ENCODE peak calls at places on chromosomes 7 and 10, in ten cellular contexts. Z is suprapubic skin; K is SK-N-SH; T is aorta; I is CD4-positive, CD25-positive, alpha-beta regulatory T cell; H is fibroblast of lung; V is vagina; P is cardiac muscle cell; Q is transverse colon; C is CD4-positive, alpha-beta memory T cell. N is an unnamed sample.

GRCh38 chr7:24477807-24478655 is 95.2 kb upstream of the PALS2 start:
- DNase-seq in Z (no peak), K (no peak), T (peak; percentile 54), I (no peak), H (peak; percentile 89), V (no peak), P (peak; percentile 75), Q (no peak), C (no peak), N (no peak)

GRCh38 chr7:142603870-142604448 is 145.3 kb upstream of the PRSS1 start:
- DNase-seq in Z (no peak), K (peak; percentile 81), T (no peak), I (peak; percentile 76), H (peak; percentile 52), V (no peak), P (peak; percentile 81), Q (peak; percentile 37), C (peak; percentile 50), N (peak; percentile 64)

GRCh38 chr10:79387974-79388850 is 40.9 kb downstream of the PPIF start:
- DNase-seq in Z (no peak), K (peak; percentile 27), T (no peak), I (no peak), H (no peak), V (peak; percentile 84), P (no peak), Q (peak; percentile 5), C (no peak), N (no peak)

GRCh38 chr10:122341141-122341810 is 33.2 kb upstream of the PLEKHA1 start:
- DNase-seq in Z (no peak), K (no peak), T (no peak), I (no peak), H (peak; percentile 89), V (peak; percentile 83), P (peak; percentile 48), Q (no peak), C (no peak), N (no peak)

GRCh38 chr7:155553871-155554270 is 7.5 kb upstream of the CNPY1 start:
- DNase-seq in Z (no peak), K (no peak), T (peak; percentile 20), I (no peak), H (no peak), V (no peak), P (no peak), Q (no peak), C (no peak), N (no peak)

GRCh38 chr10:124134251-124134650 is 40.9 kb upstream of the CHST15 start:
- DNase-seq in Z (no peak), K (no peak), T (no peak), I (no peak), H (no peak), V (no peak), P (no peak), Q (no peak), C (no peak), N (no peak)

GRCh38 chr7:63998549-63998948 is at the start of gene ZNF722:
- DNase-seq in Z (no peak), K (peak; percentile 34), T (no peak), I (no peak), H (no peak), V (no peak), P (no peak), Q (no peak), C (no peak), N (no peak)

GRCh38 chr10:36271631-36272340 is 629.7 kb upstream of the FZD8 start:
- DNase-seq in Z (no peak), K (no peak), T (no peak), I (no peak), H (no peak), V (no peak), P (no peak), Q (no peak), C (no peak), N (no peak)

GRCh38 chr10:97827778-97828291 is 21.8 kb upstream of the GOLGA7B start:
- DNase-seq in Z (no peak), K (peak; percentile 67), T (peak; percentile 53), I (no peak), H (peak; percentile 2), V (no peak), P (no peak), Q (no peak), C (no peak), N (no peak)

GRCh38 chr7:156475179-156475578 is 165.4 kb upstream of the RNF32 start:
- DNase-seq in Z (no peak), K (no peak), T (no peak), I (no peak), H (peak; percentile 21), V (no peak), P (no peak), Q (no peak), C (no peak), N (no peak)

GRCh38 chr10:536935-537334 is 152.5 kb downstream of the DIP2C start:
- DNase-seq in Z (no peak), K (no peak), T (no peak), I (no peak), H (no peak), V (no peak), P (no peak), Q (no peak), C (no peak), N (no peak)

GRCh38 chr10:109663122-109663521 is 260.2 kb downstream of the XPNPEP1 start:
- DNase-seq in Z (no peak), K (no peak), T (no peak), I (no peak), H (no peak), V (no peak), P (no peak), Q (no peak), C (no peak), N (no peak)

GRCh38 chr10:7881119-7881518 is 62.8 kb downstream of the TAF3 start:
- DNase-seq in Z (no peak), K (no peak), T (no peak), I (no peak), H (no peak), V (no peak), P (no peak), Q (no peak), C (no peak), N (no peak)

GRCh38 chr10:133306097-133306476 is 2.6 kb downstream of the TUBGCP2 start:
- DNase-seq in Z (no peak), K (no peak), T (no peak), I (no peak), H (no peak), V (no peak), P (no peak), Q (no peak), C (no peak), N (no peak)

GRCh38 chr7:128752251-128752650 is 13.1 kb downstream of the CALU start:
- DNase-seq in Z (no peak), K (no peak), T (no peak), I (no peak), H (no peak), V (no peak), P (no peak), Q (no peak), C (no peak), N (no peak)
- H3K4me1 ChIP-seq in Z (peaks cover 7% of the 10 kb centered on the region), K (peaks cover 34% of the 10 kb centered on the region), T (peaks cover 5% of the 10 kb centered on the region), I (no peaks in the 10 kb centered on the region), H (peaks cover 10% of the 10 kb centered on the region), V (peaks cover 20% of the 10 kb centered on the region), P (peaks cover 16% of the 10 kb centered on the region), Q (peaks cover 8% of the 10 kb centered on the region), C (no peaks in the 10 kb centered on the region), N (no peaks in the 10 kb centered on the region)

GRCh38 chr10:32171213-32171612 is 115.0 kb upstream of the KIF5B start:
- DNase-seq in Z (no peak), K (no peak), T (no peak), I (no peak), H (no peak), V (no peak), P (no peak), Q (peak; percentile 77), C (no peak), N (no peak)

GRCh38 chr10:32166365-32166764 is 110.1 kb upstream of the KIF5B start:
- DNase-seq in Z (no peak), K (no peak), T (no peak), I (no peak), H (no peak), V (no peak), P (no peak), Q (no peak), C (no peak), N (no peak)

GRCh38 chr10:32174349-32174893 is 118.2 kb upstream of the KIF5B start:
- DNase-seq in Z (no peak), K (no peak), T (no peak), I (no peak), H (no peak), V (no peak), P (no peak), Q (no peak), C (no peak), N (no peak)

GRCh38 chr10:32167450-32167849 is 111.2 kb upstream of the KIF5B start:
- DNase-seq in Z (no peak), K (no peak), T (no peak), I (no peak), H (no peak), V (no peak), P (no peak), Q (no peak), C (no peak), N (no peak)

GRCh38 chr10:32169556-32169955 is 113.3 kb upstream of the KIF5B start:
- DNase-seq in Z (no peak), K (no peak), T (no peak), I (no peak), H (no peak), V (no peak), P (peak; percentile 29), Q (no peak), C (no peak), N (no peak)
- H3K27ac ChIP-seq in Z (no peak overlapping the region), K (no peak overlapping the region), T (no peak overlapping the region), I (no peak overlapping the region), H (no peak overlapping the region), V (no peak overlapping the region), P (no peak overlapping the region), Q (no peak overlapping the region), C (no peak overlapping the region), N (no peak overlapping the region)

DNA sequence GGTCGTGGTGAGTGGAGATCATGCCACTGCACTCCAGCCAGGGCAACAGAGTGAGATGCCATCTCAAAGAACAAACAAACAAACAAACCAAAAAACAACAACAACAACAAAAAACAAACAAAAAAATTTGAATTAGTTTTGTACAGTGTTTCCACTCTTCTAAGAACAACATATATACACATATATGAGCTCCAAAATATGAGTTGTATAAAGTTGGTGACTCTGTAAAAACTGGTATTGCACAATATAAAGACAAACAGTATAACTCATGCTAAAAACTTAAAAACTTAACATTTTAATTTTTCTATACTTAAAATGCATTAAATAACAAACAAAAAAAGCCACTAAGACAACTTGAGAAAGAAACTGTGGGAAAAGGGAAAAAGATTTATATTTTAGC is 46.0 kb downstream of the AKR1B15 start:
- DNase-seq in Z (no peak), K (no peak), T (no peak), I (no peak), H (no peak), V (peak; percentile 37), P (no peak), Q (no peak), C (no peak), N (no peak)
- H3K9me3 ChIP-seq in Z (no peaks in the 10 kb centered on the region), K (peaks cover 7% of the 10 kb centered on the region), T (no peaks in the 10 kb centered on the region), I (no peaks in the 10 kb centered on the region), H (no peaks in the 10 kb centered on the region), V (no peaks in the 10 kb centered on the region), P (no peaks in the 10 kb centered on the region), Q (no peaks in the 10 kb centered on the region), C (no peaks in the 10 kb centered on the region), N (no peaks in the 10 kb centered on the region)

DNA sequence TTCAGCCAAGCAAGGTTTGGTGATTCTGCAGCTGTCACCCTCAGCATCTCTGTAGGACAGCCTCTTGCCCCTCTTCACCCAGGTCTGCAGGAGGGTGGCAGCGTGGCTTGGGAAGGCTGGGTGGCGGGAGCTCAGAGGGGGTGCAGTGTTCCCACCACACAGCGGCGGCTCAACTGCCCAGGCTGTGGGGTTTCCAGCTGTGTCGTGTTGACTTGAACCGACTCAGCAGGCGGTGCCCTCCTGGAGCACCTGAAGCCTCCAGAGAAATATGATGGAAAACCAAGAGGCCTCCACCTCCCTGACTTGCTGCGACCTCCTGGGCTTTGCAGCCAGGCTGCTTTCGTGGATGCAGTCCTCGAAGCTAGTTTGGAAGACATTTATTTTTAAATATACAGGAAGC is 68.0 kb upstream of the KLF6 start:
- DNase-seq in Z (no peak), K (no peak), T (no peak), I (no peak), H (no peak), V (no peak), P (no peak), Q (no peak), C (no peak), N (no peak)
- H3K4me1 ChIP-seq in Z (peaks cover 41% of the 10 kb centered on the region), K (peaks cover 2% of the 10 kb centered on the region), T (no peaks in the 10 kb centered on the region), I (peaks cover 18% of the 10 kb centered on the region), H (peaks cover 20% of the 10 kb centered on the region), V (peaks cover 42% of the 10 kb centered on the region), P (no peaks in the 10 kb centered on the region), Q (peaks cover 43% of the 10 kb centered on the region), C (peaks cover 29% of the 10 kb centered on the region), N (peaks cover 12% of the 10 kb centered on the region)

N was measured in naive thymus-derived CD4-positive, alpha-beta T cell.